ENCODE peak calls at places on chromosome 13, in six cellular contexts. C is NCI-H2081, V is right cardiac atrium, Y is cardiac fibroblast, D is astrocyte, R is hepatocyte. T is an unnamed sample.

GRCh38 chr13:80096383-80096782 is 244.5 kb downstream of the SPRY2 start:
- DNase-seq in C (no peak), V (no peak), Y (peak), D (no peak), R (no peak), T (no peak)

GRCh38 chr13:34114581-34114980 is 296.6 kb downstream of the RFC3 start:
- DNase-seq in C (no peak), V (no peak), Y (no peak), D (no peak), R (no peak), T (no peak)

GRCh38 chr13:110641055-110642015 is 26.0 kb downstream of the NAXD start:
- DNase-seq in C (peak), V (peak), Y (peak), D (peak), R (no peak), T (no peak)

GRCh38 chr13:74074723-74075122 is 59.5 kb downstream of the KLF12 start:
- DNase-seq in C (no peak), V (no peak), Y (peak), D (peak), R (no peak), T (no peak)

GRCh38 chr13:23440821-23441608 is 7.5 kb upstream of the SACS start:
- DNase-seq in C (no peak), V (peak), Y (no peak), D (no peak), R (no peak), T (no peak)

GRCh38 chr13:95745289-95745688 is 68.3 kb downstream of the DNAJC3 start:
- DNase-seq in C (no peak), V (no peak), Y (no peak), D (no peak), R (no peak), T (no peak)

GRCh38 chr13:27170521-27171243 is 929 bp downstream of the USP12 start:
- DNase-seq in C (peak), V (peak), Y (peak), D (no peak), R (peak), T (peak)

GRCh38 chr13:110883539-110883938 is 31.3 kb downstream of the ANKRD10 start:
- DNase-seq in C (no peak), V (no peak), Y (no peak), D (no peak), R (no peak), T (no peak)

GRCh38 chr13:25973085-25973484 is 78.7 kb downstream of the SHISA2 start:
- DNase-seq in C (peak), V (no peak), Y (no peak), D (no peak), R (no peak), T (no peak)

GRCh38 chr13:94612050-94612449 is 10.4 kb downstream of the GPR180 start:
- DNase-seq in C (no peak), V (no peak), Y (no peak), D (no peak), R (no peak), T (no peak)

GRCh38 chr13:26424181-26424580 is 133.3 kb upstream of the WASF3 start:
- DNase-seq in C (no peak), V (peak), Y (no peak), D (no peak), R (no peak), T (no peak)

GRCh38 chr13:20428666-20429644 is 96.7 kb downstream of the CRYL1 start:
- DNase-seq in C (no peak), V (no peak), Y (no peak), D (peak), R (no peak), T (no peak)

GRCh38 chr13:49240017-49240416 is 7.7 kb upstream of the CDADC1 start:
- DNase-seq in C (peak), V (no peak), Y (peak), D (peak), R (peak), T (no peak)

GRCh38 chr13:101706651-101707050 is 254.2 kb downstream of the ITGBL1 start:
- DNase-seq in C (peak), V (peak), Y (peak), D (peak), R (peak), T (no peak)

GRCh38 chr13:25847145-25847544 is 204.7 kb downstream of the SHISA2 start:
- DNase-seq in C (no peak), V (no peak), Y (no peak), D (no peak), R (no peak), T (no peak)

GRCh38 chr13:92745233-92745632 is 481.4 kb upstream of the GPC6 start:
- DNase-seq in C (no peak), V (no peak), Y (no peak), D (peak), R (no peak), T (no peak)